ENCODE peak calls at places on chromosomes 1 and 21, in five cellular contexts. One of them, this sample, is unnamed.

GRCh38 chr1:154344977-154345837 is 19.9 kb downstream of the ATP8B2 start:
- DNase-seq in HAP-1: peak
- DNase-seq in dermis blood vessel endothelial cell: peak
- DNase-seq in foreskin fibroblast: peak
- DNase-seq in LHCN-M2: peak
- DNase-seq in this sample: no peak

GRCh38 chr21:45522986-45523385 is 19.3 kb downstream of the SLC19A1 start:
- DNase-seq in HAP-1: no peak
- DNase-seq in dermis blood vessel endothelial cell: no peak
- DNase-seq in foreskin fibroblast: no peak
- DNase-seq in LHCN-M2: no peak
- DNase-seq in this sample: no peak

GRCh38 chr1:41618066-41618825 is 133.8 kb upstream of the EDN2 start:
- DNase-seq in HAP-1: no peak
- DNase-seq in dermis blood vessel endothelial cell: peak
- DNase-seq in foreskin fibroblast: peak
- DNase-seq in LHCN-M2: no peak
- DNase-seq in this sample: no peak

GRCh38 chr1:81679972-81680371 is 120.8 kb upstream of the ADGRL2 start:
- DNase-seq in HAP-1: peak
- DNase-seq in dermis blood vessel endothelial cell: no peak
- DNase-seq in foreskin fibroblast: peak
- DNase-seq in LHCN-M2: peak
- DNase-seq in this sample: no peak

GRCh38 chr1:154663656-154664055 is 55.7 kb upstream of the ADAR start:
- DNase-seq in HAP-1: no peak
- DNase-seq in dermis blood vessel endothelial cell: no peak
- DNase-seq in foreskin fibroblast: peak
- DNase-seq in LHCN-M2: peak
- DNase-seq in this sample: no peak

GRCh38 chr21:31289702-31290101 is 54.4 kb downstream of the TIAM1 start:
- DNase-seq in HAP-1: no peak
- DNase-seq in dermis blood vessel endothelial cell: no peak
- DNase-seq in foreskin fibroblast: no peak
- DNase-seq in LHCN-M2: no peak
- DNase-seq in this sample: no peak

GRCh38 chr1:160625725-160626498 is 20.9 kb downstream of the SLAMF1 start:
- DNase-seq in HAP-1: no peak
- DNase-seq in dermis blood vessel endothelial cell: no peak
- DNase-seq in foreskin fibroblast: no peak
- DNase-seq in LHCN-M2: no peak
- DNase-seq in this sample: no peak

GRCh38 chr1:180854456-180854855 is 58.2 kb upstream of the KIAA1614 start:
- DNase-seq in HAP-1: no peak
- DNase-seq in dermis blood vessel endothelial cell: peak
- DNase-seq in foreskin fibroblast: no peak
- DNase-seq in LHCN-M2: no peak
- DNase-seq in this sample: no peak

GRCh38 chr1:28392027-28392652 is 22.6 kb downstream of the PHACTR4 start:
- DNase-seq in HAP-1: no peak
- DNase-seq in dermis blood vessel endothelial cell: no peak
- DNase-seq in foreskin fibroblast: peak
- DNase-seq in LHCN-M2: peak
- DNase-seq in this sample: no peak

GRCh38 chr21:45891388-45892155 is 90.0 kb upstream of the COL6A1 start:
- DNase-seq in HAP-1: no peak
- DNase-seq in dermis blood vessel endothelial cell: no peak
- DNase-seq in foreskin fibroblast: no peak
- DNase-seq in LHCN-M2: no peak
- DNase-seq in this sample: no peak

GRCh38 chr1:103576065-103576464 is 4.7 kb downstream of the AMY2B start:
- DNase-seq in HAP-1: no peak
- DNase-seq in dermis blood vessel endothelial cell: no peak
- DNase-seq in foreskin fibroblast: no peak
- DNase-seq in LHCN-M2: no peak
- DNase-seq in this sample: no peak

GRCh38 chr1:63893976-63894375 is 120.2 kb downstream of the ROR1 start:
- DNase-seq in HAP-1: no peak
- DNase-seq in dermis blood vessel endothelial cell: no peak
- DNase-seq in foreskin fibroblast: no peak
- DNase-seq in LHCN-M2: no peak
- DNase-seq in this sample: no peak

GRCh38 chr1:204711947-204712701 is 26.6 kb upstream of the LRRN2 start:
- DNase-seq in HAP-1: no peak
- DNase-seq in dermis blood vessel endothelial cell: no peak
- DNase-seq in foreskin fibroblast: no peak
- DNase-seq in LHCN-M2: peak
- DNase-seq in this sample: no peak

GRCh38 chr1:227774051-227774720 is 39.0 kb downstream of the SNAP47 start:
- DNase-seq in HAP-1: no peak
- DNase-seq in dermis blood vessel endothelial cell: no peak
- DNase-seq in foreskin fibroblast: no peak
- DNase-seq in LHCN-M2: no peak
- DNase-seq in this sample: no peak

GRCh38 chr1:181485276-181486097 is 2.2 kb downstream of the CACNA1E start:
- DNase-seq in HAP-1: no peak
- DNase-seq in dermis blood vessel endothelial cell: no peak
- DNase-seq in foreskin fibroblast: no peak
- DNase-seq in LHCN-M2: no peak
- DNase-seq in this sample: no peak

GRCh38 chr21:41687633-41688032 is 79.2 kb downstream of the RIPK4 start:
- DNase-seq in HAP-1: no peak
- DNase-seq in dermis blood vessel endothelial cell: no peak
- DNase-seq in foreskin fibroblast: no peak
- DNase-seq in LHCN-M2: no peak
- DNase-seq in this sample: no peak

GRCh38 chr1:204545881-204546280 is 29.7 kb downstream of the MDM4 start:
- DNase-seq in HAP-1: no peak
- DNase-seq in dermis blood vessel endothelial cell: no peak
- DNase-seq in foreskin fibroblast: no peak
- DNase-seq in LHCN-M2: no peak
- DNase-seq in this sample: no peak

GRCh38 chr1:234149217-234149616 is 224.0 kb upstream of the COA6 start:
- DNase-seq in HAP-1: no peak
- DNase-seq in dermis blood vessel endothelial cell: no peak
- DNase-seq in foreskin fibroblast: no peak
- DNase-seq in LHCN-M2: no peak
- DNase-seq in this sample: no peak

GRCh38 chr1:92536593-92537332 is 50.0 kb upstream of the GFI1 start:
- DNase-seq in HAP-1: no peak
- DNase-seq in dermis blood vessel endothelial cell: peak
- DNase-seq in foreskin fibroblast: peak
- DNase-seq in LHCN-M2: peak
- DNase-seq in this sample: no peak

GRCh38 chr1:240927815-240928214 is 315.9 kb upstream of the GREM2 start:
- DNase-seq in HAP-1: no peak
- DNase-seq in dermis blood vessel endothelial cell: no peak
- DNase-seq in foreskin fibroblast: no peak
- DNase-seq in LHCN-M2: no peak
- DNase-seq in this sample: no peak

GRCh38 chr21:38258803-38259485 is 2.2 kb downstream of the KCNJ15 start:
- DNase-seq in HAP-1: no peak
- DNase-seq in dermis blood vessel endothelial cell: no peak
- DNase-seq in foreskin fibroblast: peak
- DNase-seq in LHCN-M2: peak
- DNase-seq in this sample: no peak

GRCh38 chr1:193377472-193377871 is 191.1 kb upstream of the B3GALT2 start:
- DNase-seq in HAP-1: no peak
- DNase-seq in dermis blood vessel endothelial cell: no peak
- DNase-seq in foreskin fibroblast: peak
- DNase-seq in LHCN-M2: no peak
- DNase-seq in this sample: no peak

GRCh38 chr1:53500184-53501064 is 41.2 kb downstream of the DMRTB1 start:
- DNase-seq in HAP-1: no peak
- DNase-seq in dermis blood vessel endothelial cell: no peak
- DNase-seq in foreskin fibroblast: peak
- DNase-seq in LHCN-M2: no peak
- DNase-seq in this sample: no peak

GRCh38 chr1:195376190-195376589 is 1232.0 kb downstream of the KCNT2 start:
- DNase-seq in HAP-1: no peak
- DNase-seq in dermis blood vessel endothelial cell: no peak
- DNase-seq in foreskin fibroblast: peak
- DNase-seq in LHCN-M2: no peak
- DNase-seq in this sample: no peak

GRCh38 chr1:3440711-3441389 is 13.6 kb upstream of the ARHGEF16 start:
- DNase-seq in HAP-1: no peak
- DNase-seq in dermis blood vessel endothelial cell: no peak
- DNase-seq in foreskin fibroblast: no peak
- DNase-seq in LHCN-M2: no peak
- DNase-seq in this sample: no peak

GRCh38 chr1:183417691-183418491 is at the start of gene NMNAT2:
- DNase-seq in HAP-1: no peak
- DNase-seq in dermis blood vessel endothelial cell: peak
- DNase-seq in foreskin fibroblast: peak
- DNase-seq in LHCN-M2: peak
- DNase-seq in this sample: no peak

GRCh38 chr1:222754386-222755139 is 17.6 kb downstream of the FAM177B start:
- DNase-seq in HAP-1: no peak
- DNase-seq in dermis blood vessel endothelial cell: no peak
- DNase-seq in foreskin fibroblast: peak
- DNase-seq in LHCN-M2: peak
- DNase-seq in this sample: no peak

GRCh38 chr1:159282118-159282517 is 20.0 kb upstream of the FCER1A start:
- DNase-seq in HAP-1: no peak
- DNase-seq in dermis blood vessel endothelial cell: peak
- DNase-seq in foreskin fibroblast: no peak
- DNase-seq in LHCN-M2: peak
- DNase-seq in this sample: no peak

GRCh38 chr1:150528997-150529396 is 13.4 kb downstream of the FALEC start:
- DNase-seq in HAP-1: no peak
- DNase-seq in dermis blood vessel endothelial cell: no peak
- DNase-seq in foreskin fibroblast: peak
- DNase-seq in LHCN-M2: peak
- DNase-seq in this sample: no peak